ENCODE peak calls at places on chromosomes 2 and 18, in six cellular contexts. E is A549, C is esophagus squamous epithelium, K is tibial artery, M is left ventricle myocardium inferior, U is Peyer's patch. Z is an unnamed sample.

GRCh38 chr2:191847764-191848163 is 876 bp upstream of the CAVIN2 start:
- DNase-seq in E (no peak), C (no peak), K (no peak), M (no peak), U (no peak), Z (no peak)

GRCh38 chr2:61175036-61175435 is 13.0 kb downstream of the C2orf74 start:
- DNase-seq in E (no peak), C (no peak), K (no peak), M (no peak), U (no peak), Z (no peak)

GRCh38 chr18:58615150-58616132 is 13.4 kb downstream of the ALPK2 start:
- DNase-seq in E (no peak), C (no peak), K (no peak), M (no peak), U (peak; percentile 80), Z (no peak)

GRCh38 chr18:57887984-57888383 is 84.9 kb upstream of the ATP8B1 start:
- DNase-seq in E (no peak), C (no peak), K (no peak), M (no peak), U (peak; percentile 62), Z (no peak)

GRCh38 chr2:72062336-72062735 is 85.3 kb downstream of the CYP26B1 start:
- DNase-seq in E (no peak), C (no peak), K (no peak), M (no peak), U (no peak), Z (no peak)

GRCh38 chr2:216855614-216856013 is 4.2 kb downstream of the TNP1 start:
- DNase-seq in E (no peak), C (no peak), K (no peak), M (peak; percentile 74), U (no peak), Z (no peak)

GRCh38 chr2:160252278-160252887 is 52.3 kb upstream of the ITGB6 start:
- DNase-seq in E (peak; percentile 62), C (no peak), K (no peak), M (no peak), U (no peak), Z (no peak)

GRCh38 chr2:216850665-216851327 is 9.1 kb downstream of the TNP1 start:
- DNase-seq in E (no peak), C (no peak), K (no peak), M (no peak), U (no peak), Z (no peak)

GRCh38 chr2:218975060-218975777 is 9.8 kb downstream of the FEV start:
- DNase-seq in E (no peak), C (no peak), K (no peak), M (no peak), U (peak; percentile 84), Z (no peak)

GRCh38 chr18:58878640-58879039 is 14.0 kb downstream of the ZNF532 start:
- DNase-seq in E (no peak), C (no peak), K (no peak), M (no peak), U (no peak), Z (no peak)

GRCh38 chr2:72204782-72205545 is 57.3 kb upstream of the CYP26B1 start:
- DNase-seq in E (no peak), C (no peak), K (no peak), M (no peak), U (no peak), Z (no peak)

GRCh38 chr18:39724652-39725051 is 2159.1 kb upstream of the CELF4 start:
- DNase-seq in E (no peak), C (no peak), K (no peak), M (no peak), U (no peak), Z (no peak)

GRCh38 chr2:121972203-121972602 is 216.8 kb downstream of the TSN start:
- DNase-seq in E (no peak), C (no peak), K (no peak), M (no peak), U (no peak), Z (no peak)

GRCh38 chr2:9770308-9771100 is 72.8 kb upstream of the TAF1B start:
- DNase-seq in E (peak; percentile 82), C (no peak), K (peak; percentile 74), M (peak; percentile 65), U (peak; percentile 82), Z (no peak)

GRCh38 chr2:216023055-216023648 is 9.8 kb upstream of the MREG start:
- DNase-seq in E (peak; percentile 58), C (no peak), K (no peak), M (no peak), U (peak; percentile 71), Z (no peak)

GRCh38 chr2:128413718-128414341 is 95.2 kb upstream of the HS6ST1 start:
- DNase-seq in E (no peak), C (no peak), K (no peak), M (no peak), U (peak; percentile 24), Z (no peak)

GRCh38 chr2:43368483-43369385 is 142.3 kb upstream of the ZFP36L2 start:
- DNase-seq in E (no peak), C (no peak), K (no peak), M (no peak), U (no peak), Z (no peak)

GRCh38 chr2:108412995-108413726 is 35.4 kb downstream of the SULT1C4 start:
- DNase-seq in E (peak; percentile 82), C (no peak), K (no peak), M (no peak), U (no peak), Z (no peak)

GRCh38 chr2:98634406-98635092 is 26.2 kb downstream of the UNC50 start:
- DNase-seq in E (peak; percentile 29), C (no peak), K (no peak), M (no peak), U (no peak), Z (no peak)

GRCh38 chr2:232328038-232328435 is 50.5 kb upstream of the ALPP start:
- DNase-seq in E (no peak), C (no peak), K (no peak), M (no peak), U (peak; percentile 26), Z (no peak)

GRCh38 chr2:99101697-99102096 is 39.8 kb upstream of the C2orf15 start:
- DNase-seq in E (no peak), C (no peak), K (no peak), M (no peak), U (no peak), Z (no peak)

GRCh38 chr2:30232027-30232800 is 880 bp downstream of the LBH start:
- DNase-seq in E (peak; percentile 75), C (no peak), K (peak; percentile 58), M (peak; percentile 53), U (peak; percentile 91), Z (peak; percentile 66)

DNA sequence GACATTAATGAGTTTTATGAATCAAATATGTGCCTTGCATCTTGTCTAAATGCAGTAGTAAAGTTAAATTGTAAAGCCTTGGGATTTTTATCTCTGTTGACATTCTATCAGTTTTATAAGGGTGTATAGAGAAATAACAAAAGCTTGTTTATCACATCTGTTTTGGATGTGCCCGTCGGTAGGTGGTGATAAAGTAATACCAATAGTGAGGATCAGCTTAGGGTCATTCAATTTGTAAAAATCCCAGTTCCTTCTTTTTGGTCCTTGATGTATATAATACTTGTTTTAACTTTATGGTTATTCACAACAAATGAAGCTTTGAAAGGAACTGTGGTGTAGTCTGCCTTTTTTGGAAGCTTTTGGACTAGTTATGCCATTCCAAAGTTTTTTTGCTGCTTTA is 12.6 kb downstream of the UBE2E3 start:
- DNase-seq in E (no peak), C (no peak), K (no peak), M (no peak), U (no peak), Z (no peak)
- TF ChIP-seq CTCF in E (no peak), C (no peak), K (no peak), M (no peak), U (no peak), Z (no peak)

GRCh38 chr18:2914844-2915243 is 68.0 kb downstream of the EMILIN2 start:
- DNase-seq in E (no peak), C (no peak), K (no peak), M (no peak), U (peak; percentile 45), Z (no peak)
- H3K27ac ChIP-seq in E (no peak overlapping the region), C (no peak overlapping the region), K (no peak overlapping the region), M (peak overlapping the region; percentile 52), U (no peak overlapping the region), Z (no peak overlapping the region)

GRCh38 chr18:70296781-70297180 is 7.9 kb downstream of the SOCS6 start:
- DNase-seq in E (no peak), C (no peak), K (no peak), M (no peak), U (no peak), Z (no peak)
- H3K4me3 ChIP-seq in E (peak overlapping the region; percentile 38), C (no peak overlapping the region), K (no peak overlapping the region), M (peak overlapping the region; percentile 43), U (no peak overlapping the region), Z (no peak overlapping the region)

GRCh38 chr18:11163668-11164067 is 14.3 kb upstream of the PIEZO2 start:
- DNase-seq in E (peak; percentile 36), C (no peak), K (no peak), M (peak; percentile 27), U (no peak), Z (peak; percentile 82)
- TF ChIP-seq CTCF in E (peak; percentile 48), C (peak; percentile 42), K (peak; percentile 12), M (peak; percentile 64), U (no peak), Z (peak; percentile 63)

DNA sequence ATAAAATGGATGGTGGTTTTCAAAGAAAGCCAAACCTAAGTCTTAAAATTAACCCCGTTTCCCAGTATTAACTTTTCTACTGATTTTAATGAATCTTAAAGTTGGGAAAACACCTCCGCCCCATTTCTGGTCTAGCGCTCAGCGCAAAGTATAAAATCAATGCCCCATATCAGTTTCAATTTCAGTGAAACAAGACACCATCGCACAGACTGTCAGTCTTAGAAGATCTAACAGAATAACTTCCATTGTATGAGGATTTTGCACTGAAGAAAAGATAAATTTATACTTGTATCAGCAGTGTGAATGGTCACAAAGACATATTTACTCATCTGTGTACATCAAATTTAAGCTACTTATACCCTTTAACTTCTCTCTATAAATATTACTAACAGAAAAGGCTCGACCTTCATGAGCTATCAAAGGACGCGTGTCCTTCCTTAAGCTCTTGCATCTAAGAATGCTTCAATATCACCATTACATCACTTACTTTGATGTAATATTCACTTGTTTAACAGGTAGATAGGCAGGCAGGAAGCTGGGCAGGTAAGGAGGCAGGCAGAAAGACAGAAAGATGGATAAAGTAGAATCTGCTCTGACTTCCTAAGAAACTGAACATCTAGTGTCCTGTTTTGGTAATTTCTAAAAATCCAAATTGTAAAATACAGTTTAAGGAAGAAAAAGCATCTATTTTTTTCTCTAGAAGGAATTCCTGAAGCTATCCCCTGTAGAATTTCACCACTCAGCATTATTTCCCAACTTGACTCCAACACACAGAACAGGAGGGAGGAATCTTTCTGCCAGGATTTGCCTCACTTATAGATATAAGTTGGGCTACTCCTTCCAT is 183.0 kb downstream of the TCF4 start:
- DNase-seq in E (no peak), C (no peak), K (no peak), M (no peak), U (no peak), Z (no peak)
- H3K27ac ChIP-seq in E (peak overlapping the region; percentile 60), C (no peak overlapping the region), K (peak overlapping the region; percentile 58), M (peak overlapping the region; percentile 81), U (no peak overlapping the region), Z (peak overlapping the region; percentile 8)

GRCh38 chr2:230682546-230682945 is 30.1 kb upstream of the CAB39 start:
- DNase-seq in E (no peak), C (no peak), K (no peak), M (no peak), U (no peak), Z (no peak)
- H3K4me3 ChIP-seq in E (no peak overlapping the region), C (no peak overlapping the region), K (no peak overlapping the region), M (no peak overlapping the region), U (no peak overlapping the region), Z (no peak overlapping the region)

Z was measured in left lung.